ENCODE peak calls at places on chromosomes 2 and 18, in seven cellular contexts. One of them, this sample, is unnamed. For H3K9me3, the result is how much of the 10 kb centered on the place peaks cover.

GRCh38 chr2:149877913-149878312 is 290.3 kb upstream of the MMADHC start:
- DNase-seq in transverse colon: no peak
- DNase-seq in pancreas: peak
- DNase-seq in cardiac muscle cell: no peak
- DNase-seq in mammary epithelial cell: peak
- DNase-seq in gastrocnemius medialis: no peak
- DNase-seq in GM12878: no peak
- DNase-seq in this sample: no peak

GRCh38 chr2:38218583-38218982 is 142.6 kb upstream of the CYP1B1 start:
- DNase-seq in transverse colon: no peak
- DNase-seq in pancreas: peak
- DNase-seq in cardiac muscle cell: peak
- DNase-seq in mammary epithelial cell: no peak
- DNase-seq in gastrocnemius medialis: no peak
- DNase-seq in GM12878: no peak
- DNase-seq in this sample: no peak

GRCh38 chr2:17539993-17540812 is at the start of gene VSNL1:
- DNase-seq in transverse colon: peak
- DNase-seq in pancreas: peak
- DNase-seq in cardiac muscle cell: peak
- DNase-seq in mammary epithelial cell: peak
- DNase-seq in gastrocnemius medialis: no peak
- DNase-seq in GM12878: no peak
- DNase-seq in this sample: no peak

GRCh38 chr2:44843086-44843485 is 98.4 kb upstream of the SIX3 start:
- DNase-seq in transverse colon: no peak
- DNase-seq in pancreas: no peak
- DNase-seq in cardiac muscle cell: no peak
- DNase-seq in mammary epithelial cell: no peak
- DNase-seq in gastrocnemius medialis: no peak
- DNase-seq in GM12878: no peak
- DNase-seq in this sample: no peak

GRCh38 chr2:222304737-222305509 is 6.1 kb upstream of the PAX3 start:
- DNase-seq in transverse colon: no peak
- DNase-seq in pancreas: no peak
- DNase-seq in cardiac muscle cell: no peak
- DNase-seq in mammary epithelial cell: no peak
- DNase-seq in gastrocnemius medialis: no peak
- DNase-seq in GM12878: no peak
- DNase-seq in this sample: no peak

GRCh38 chr2:143284087-143284675 is 155.0 kb downstream of the ARHGAP15 start:
- DNase-seq in transverse colon: no peak
- DNase-seq in pancreas: no peak
- DNase-seq in cardiac muscle cell: peak
- DNase-seq in mammary epithelial cell: peak
- DNase-seq in gastrocnemius medialis: no peak
- DNase-seq in GM12878: no peak
- DNase-seq in this sample: no peak

GRCh38 chr2:235106874-235107639 is 155.2 kb downstream of the SH3BP4 start:
- DNase-seq in transverse colon: peak
- DNase-seq in pancreas: peak
- DNase-seq in cardiac muscle cell: peak
- DNase-seq in mammary epithelial cell: peak
- DNase-seq in gastrocnemius medialis: no peak
- DNase-seq in GM12878: no peak
- DNase-seq in this sample: peak

GRCh38 chr18:26908906-26909305 is 43.4 kb upstream of the AQP4 start:
- DNase-seq in transverse colon: no peak
- DNase-seq in pancreas: no peak
- DNase-seq in cardiac muscle cell: no peak
- DNase-seq in mammary epithelial cell: no peak
- DNase-seq in gastrocnemius medialis: no peak
- DNase-seq in GM12878: no peak
- DNase-seq in this sample: no peak

GRCh38 chr18:31400191-31400590 is 23.6 kb downstream of the DSG4 start:
- DNase-seq in transverse colon: no peak
- DNase-seq in pancreas: no peak
- DNase-seq in cardiac muscle cell: no peak
- DNase-seq in mammary epithelial cell: no peak
- DNase-seq in gastrocnemius medialis: no peak
- DNase-seq in GM12878: no peak
- DNase-seq in this sample: no peak

GRCh38 chr2:161796192-161796591 is 172.0 kb downstream of the SLC4A10 start:
- DNase-seq in transverse colon: no peak
- DNase-seq in pancreas: no peak
- DNase-seq in cardiac muscle cell: peak
- DNase-seq in mammary epithelial cell: peak
- DNase-seq in gastrocnemius medialis: no peak
- DNase-seq in GM12878: no peak
- DNase-seq in this sample: no peak

GRCh38 chr18:5768454-5768853 is 126.9 kb downstream of the TMEM200C start:
- DNase-seq in transverse colon: no peak
- DNase-seq in pancreas: no peak
- DNase-seq in cardiac muscle cell: no peak
- DNase-seq in mammary epithelial cell: no peak
- DNase-seq in gastrocnemius medialis: no peak
- DNase-seq in GM12878: no peak
- DNase-seq in this sample: no peak

GRCh38 chr18:5998907-5999306 is 103.6 kb upstream of the TMEM200C start:
- DNase-seq in transverse colon: no peak
- DNase-seq in pancreas: no peak
- DNase-seq in cardiac muscle cell: no peak
- DNase-seq in mammary epithelial cell: no peak
- DNase-seq in gastrocnemius medialis: no peak
- DNase-seq in GM12878: no peak
- DNase-seq in this sample: no peak

GRCh38 chr2:240643811-240644150 is 18.5 kb downstream of the GPR35 start:
- DNase-seq in transverse colon: no peak
- DNase-seq in pancreas: no peak
- DNase-seq in cardiac muscle cell: no peak
- DNase-seq in mammary epithelial cell: no peak
- DNase-seq in gastrocnemius medialis: no peak
- DNase-seq in GM12878: no peak
- DNase-seq in this sample: no peak

GRCh38 chr2:106143495-106144215 is 50.4 kb downstream of the UXS1 start:
- DNase-seq in transverse colon: no peak
- DNase-seq in pancreas: no peak
- DNase-seq in cardiac muscle cell: no peak
- DNase-seq in mammary epithelial cell: peak
- DNase-seq in gastrocnemius medialis: no peak
- DNase-seq in GM12878: no peak
- DNase-seq in this sample: no peak

GRCh38 chr18:78976697-78977626 is 2.7 kb upstream of the SALL3 start:
- DNase-seq in transverse colon: no peak
- DNase-seq in pancreas: no peak
- DNase-seq in cardiac muscle cell: no peak
- DNase-seq in mammary epithelial cell: no peak
- DNase-seq in gastrocnemius medialis: no peak
- DNase-seq in GM12878: no peak
- DNase-seq in this sample: no peak

GRCh38 chr2:127859712-127860085 is 1.7 kb upstream of the POLR2D start:
- DNase-seq in transverse colon: peak
- DNase-seq in pancreas: peak
- DNase-seq in cardiac muscle cell: peak
- DNase-seq in mammary epithelial cell: peak
- DNase-seq in gastrocnemius medialis: no peak
- DNase-seq in GM12878: no peak
- DNase-seq in this sample: no peak

GRCh38 chr2:228056293-228056692 is 125.2 kb downstream of the SPHKAP start:
- DNase-seq in transverse colon: no peak
- DNase-seq in pancreas: no peak
- DNase-seq in cardiac muscle cell: no peak
- DNase-seq in mammary epithelial cell: no peak
- DNase-seq in gastrocnemius medialis: no peak
- DNase-seq in GM12878: no peak
- DNase-seq in this sample: no peak

GRCh38 chr2:235868645-235869044 is 299.5 kb downstream of the GBX2 start:
- DNase-seq in transverse colon: no peak
- DNase-seq in pancreas: no peak
- DNase-seq in cardiac muscle cell: peak
- DNase-seq in mammary epithelial cell: no peak
- DNase-seq in gastrocnemius medialis: no peak
- DNase-seq in GM12878: no peak
- DNase-seq in this sample: no peak

GRCh38 chr2:39688181-39688580 is 22.5 kb downstream of the TMEM178A start:
- DNase-seq in transverse colon: no peak
- DNase-seq in pancreas: no peak
- DNase-seq in cardiac muscle cell: no peak
- DNase-seq in mammary epithelial cell: no peak
- DNase-seq in gastrocnemius medialis: no peak
- DNase-seq in GM12878: no peak
- DNase-seq in this sample: no peak
- H3K9me3 ChIP-seq in transverse colon: under half
- H3K9me3 ChIP-seq in pancreas: under half
- H3K9me3 ChIP-seq in cardiac muscle cell: under half
- H3K9me3 ChIP-seq in mammary epithelial cell: under half
- H3K9me3 ChIP-seq in gastrocnemius medialis: under half
- H3K9me3 ChIP-seq in GM12878: under half
- H3K9me3 ChIP-seq in this sample: under half

GRCh38 chr2:131682122-131682944 is 154.6 kb downstream of the CCDC74A start:
- DNase-seq in transverse colon: peak
- DNase-seq in pancreas: peak
- DNase-seq in cardiac muscle cell: peak
- DNase-seq in mammary epithelial cell: peak
- DNase-seq in gastrocnemius medialis: peak
- DNase-seq in GM12878: no peak
- DNase-seq in this sample: peak
- TF ChIP-seq CTCF in transverse colon: no peak
- TF ChIP-seq CTCF in pancreas: no peak
- TF ChIP-seq CTCF in cardiac muscle cell: peak
- TF ChIP-seq CTCF in mammary epithelial cell: peak
- TF ChIP-seq CTCF in gastrocnemius medialis: no peak
- TF ChIP-seq CTCF in GM12878: peak
- TF ChIP-seq CTCF in this sample: peak

GRCh38 chr2:81692566-81692965 is 1388.0 kb upstream of the LRRTM1 start:
- DNase-seq in transverse colon: no peak
- DNase-seq in pancreas: no peak
- DNase-seq in cardiac muscle cell: no peak
- DNase-seq in mammary epithelial cell: no peak
- DNase-seq in gastrocnemius medialis: no peak
- DNase-seq in GM12878: no peak
- DNase-seq in this sample: no peak
- H3K9me3 ChIP-seq in transverse colon: under half
- H3K9me3 ChIP-seq in pancreas: under half
- H3K9me3 ChIP-seq in cardiac muscle cell: under half
- H3K9me3 ChIP-seq in mammary epithelial cell: under half
- H3K9me3 ChIP-seq in gastrocnemius medialis: under half
- H3K9me3 ChIP-seq in GM12878: under half
- H3K9me3 ChIP-seq in this sample: under half

GRCh38 chr2:98579926-98580325 is 28.4 kb downstream of the COA5 start:
- DNase-seq in transverse colon: no peak
- DNase-seq in pancreas: no peak
- DNase-seq in cardiac muscle cell: no peak
- DNase-seq in mammary epithelial cell: no peak
- DNase-seq in gastrocnemius medialis: no peak
- DNase-seq in GM12878: no peak
- DNase-seq in this sample: no peak

GRCh38 chr2:98576666-98577312 is 31.5 kb downstream of the COA5 start:
- DNase-seq in transverse colon: no peak
- DNase-seq in pancreas: no peak
- DNase-seq in cardiac muscle cell: no peak
- DNase-seq in mammary epithelial cell: no peak
- DNase-seq in gastrocnemius medialis: no peak
- DNase-seq in GM12878: no peak
- DNase-seq in this sample: no peak

GRCh38 chr2:98578231-98578630 is 30.1 kb downstream of the COA5 start:
- DNase-seq in transverse colon: no peak
- DNase-seq in pancreas: no peak
- DNase-seq in cardiac muscle cell: no peak
- DNase-seq in mammary epithelial cell: no peak
- DNase-seq in gastrocnemius medialis: no peak
- DNase-seq in GM12878: no peak
- DNase-seq in this sample: no peak

GRCh38 chr2:98580656-98581284 is 27.5 kb downstream of the COA5 start:
- DNase-seq in transverse colon: no peak
- DNase-seq in pancreas: no peak
- DNase-seq in cardiac muscle cell: no peak
- DNase-seq in mammary epithelial cell: no peak
- DNase-seq in gastrocnemius medialis: no peak
- DNase-seq in GM12878: no peak
- DNase-seq in this sample: no peak

GRCh38 chr2:98577313-98577712 is 31.0 kb downstream of the COA5 start:
- DNase-seq in transverse colon: no peak
- DNase-seq in pancreas: no peak
- DNase-seq in cardiac muscle cell: no peak
- DNase-seq in mammary epithelial cell: no peak
- DNase-seq in gastrocnemius medialis: no peak
- DNase-seq in GM12878: no peak
- DNase-seq in this sample: no peak
- TF ChIP-seq CTCF in transverse colon: no peak
- TF ChIP-seq CTCF in pancreas: no peak
- TF ChIP-seq CTCF in cardiac muscle cell: peak
- TF ChIP-seq CTCF in mammary epithelial cell: no peak
- TF ChIP-seq CTCF in gastrocnemius medialis: no peak
- TF ChIP-seq CTCF in GM12878: no peak
- TF ChIP-seq CTCF in this sample: no peak